ENCODE peak calls at places on chromosomes 13 and 19, in four cellular contexts. One of them, this sample, is unnamed.

GRCh38 chr19:4722671-4723464 is 774 bp downstream of the DPP9 start:
- DNase-seq in stomach: peak
- DNase-seq in CD4-positive, alpha-beta T cell: peak
- DNase-seq in thoracic aorta: no peak
- DNase-seq in this sample: peak

GRCh38 chr19:18119243-18120105 is 21.9 kb downstream of the MAST3 start:
- DNase-seq in thoracic aorta: no peak
- DNase-seq in stomach: no peak
- DNase-seq in CD4-positive, alpha-beta T cell: peak
- DNase-seq in this sample: no peak

GRCh38 chr13:86193281-86193680 is 394.1 kb upstream of the SLITRK6 start:
- DNase-seq in thoracic aorta: no peak
- DNase-seq in stomach: no peak
- DNase-seq in CD4-positive, alpha-beta T cell: no peak
- DNase-seq in this sample: no peak

GRCh38 chr19:42419309-42419708 is 7.9 kb downstream of the LIPE start:
- DNase-seq in CD4-positive, alpha-beta T cell: no peak
- DNase-seq in thoracic aorta: no peak
- DNase-seq in stomach: no peak
- DNase-seq in this sample: no peak

GRCh38 chr19:4301590-4302237 is 475 bp downstream of the TMIGD2 start:
- DNase-seq in stomach: no peak
- DNase-seq in CD4-positive, alpha-beta T cell: no peak
- DNase-seq in thoracic aorta: no peak
- DNase-seq in this sample: no peak

GRCh38 chr19:3403489-3404323 is 37.3 kb downstream of the NFIC start:
- DNase-seq in thoracic aorta: peak
- DNase-seq in CD4-positive, alpha-beta T cell: no peak
- DNase-seq in stomach: peak
- DNase-seq in this sample: peak

GRCh38 chr13:35356572-35356971 is 119.9 kb downstream of the MAB21L1 start:
- DNase-seq in CD4-positive, alpha-beta T cell: no peak
- DNase-seq in thoracic aorta: no peak
- DNase-seq in stomach: no peak
- DNase-seq in this sample: no peak

GRCh38 chr19:38917921-38918491 is 6.0 kb upstream of the CCER2 start:
- DNase-seq in CD4-positive, alpha-beta T cell: no peak
- DNase-seq in thoracic aorta: no peak
- DNase-seq in stomach: no peak
- DNase-seq in this sample: no peak

GRCh38 chr19:34359140-34359953 is 5.6 kb upstream of the GPI start:
- DNase-seq in thoracic aorta: peak
- DNase-seq in stomach: peak
- DNase-seq in CD4-positive, alpha-beta T cell: peak
- DNase-seq in this sample: peak

GRCh38 chr19:4425531-4425930 is 23.1 kb downstream of the CHAF1A start:
- DNase-seq in CD4-positive, alpha-beta T cell: no peak
- DNase-seq in stomach: no peak
- DNase-seq in thoracic aorta: no peak
- DNase-seq in this sample: no peak

GRCh38 chr13:112959206-112959605 is 9.8 kb upstream of the MCF2L start:
- DNase-seq in stomach: no peak
- DNase-seq in thoracic aorta: no peak
- DNase-seq in CD4-positive, alpha-beta T cell: no peak
- DNase-seq in this sample: no peak

GRCh38 chr19:44807162-44807561 is 1.7 kb upstream of the BCAM start:
- DNase-seq in thoracic aorta: no peak
- DNase-seq in CD4-positive, alpha-beta T cell: no peak
- DNase-seq in stomach: peak
- DNase-seq in this sample: peak

GRCh38 chr13:111623170-111623569 is 302.7 kb downstream of the TEX29 start:
- DNase-seq in thoracic aorta: no peak
- DNase-seq in stomach: no peak
- DNase-seq in CD4-positive, alpha-beta T cell: no peak
- DNase-seq in this sample: no peak

GRCh38 chr19:17109962-17110598 is 34.5 kb downstream of the MYO9B start:
- DNase-seq in CD4-positive, alpha-beta T cell: no peak
- DNase-seq in stomach: peak
- DNase-seq in thoracic aorta: no peak
- DNase-seq in this sample: peak

GRCh38 chr19:12448808-12449207 is 8.0 kb upstream of the ZNF443 start:
- DNase-seq in thoracic aorta: no peak
- DNase-seq in stomach: no peak
- DNase-seq in CD4-positive, alpha-beta T cell: no peak
- DNase-seq in this sample: no peak

GRCh38 chr13:100523437-100523836 is 65.2 kb downstream of the GGACT start:
- DNase-seq in thoracic aorta: no peak
- DNase-seq in CD4-positive, alpha-beta T cell: no peak
- DNase-seq in stomach: no peak
- DNase-seq in this sample: no peak

GRCh38 chr13:88246239-88246638 is 575.1 kb downstream of the SLITRK5 start:
- DNase-seq in stomach: no peak
- DNase-seq in thoracic aorta: no peak
- DNase-seq in CD4-positive, alpha-beta T cell: no peak
- DNase-seq in this sample: no peak

GRCh38 chr13:24135674-24136300 is 24.7 kb upstream of the SPATA13 start:
- DNase-seq in stomach: no peak
- DNase-seq in CD4-positive, alpha-beta T cell: no peak
- DNase-seq in thoracic aorta: no peak
- DNase-seq in this sample: no peak

GRCh38 chr13:76672422-76672821 is 213.8 kb downstream of the KCTD12 start:
- DNase-seq in CD4-positive, alpha-beta T cell: no peak
- DNase-seq in thoracic aorta: no peak
- DNase-seq in stomach: no peak
- DNase-seq in this sample: no peak

GRCh38 chr19:10603084-10603872 is 16.2 kb upstream of the AP1M2 start:
- DNase-seq in CD4-positive, alpha-beta T cell: peak
- DNase-seq in stomach: peak
- DNase-seq in thoracic aorta: no peak
- DNase-seq in this sample: peak